ENCODE peak calls at places on chromosomes 7 and 10, in six cellular contexts. A, U, V, N, P and E are unnamed samples.

GRCh38 chr7:133282094-133282493 is 29.2 kb downstream of the EXOC4 start:
- DNase-seq in A (no peak), U (no peak), V (no peak), N (no peak), P (no peak), E (no peak)

GRCh38 chr7:34281260-34281659 is 375.9 kb downstream of the BMPER start:
- DNase-seq in A (no peak), U (peak; percentile 1), V (no peak), N (no peak), P (peak; percentile 13), E (no peak)

GRCh38 chr7:98034044-98035035 is 44.3 kb upstream of the OCM2 start:
- DNase-seq in A (peak; percentile 65), U (no peak), V (no peak), N (no peak), P (no peak), E (no peak)

GRCh38 chr10:13869295-13869664 is 282.5 kb downstream of the PRPF18 start:
- DNase-seq in A (no peak), U (no peak), V (no peak), N (no peak), P (no peak), E (no peak)

GRCh38 chr7:141754939-141755338 is 9.0 kb upstream of the TAS2R3 start:
- DNase-seq in A (no peak), U (peak; percentile 71), V (no peak), N (no peak), P (peak; percentile 46), E (no peak)

GRCh38 chr10:103845983-103846382 is 9.4 kb downstream of the SH3PXD2A start:
- DNase-seq in A (no peak), U (no peak), V (no peak), N (no peak), P (no peak), E (no peak)

GRCh38 chr7:300546-301290 is 10.7 kb downstream of the FOXL3 start:
- DNase-seq in A (no peak), U (no peak), V (no peak), N (no peak), P (no peak), E (no peak)

GRCh38 chr10:12333382-12334185 is 15.8 kb upstream of the CAMK1D start:
- DNase-seq in A (no peak), U (no peak), V (no peak), N (no peak), P (no peak), E (no peak)

GRCh38 chr7:9091282-9091681 is 657.9 kb downstream of the NXPH1 start:
- DNase-seq in A (no peak), U (peak; percentile 14), V (no peak), N (no peak), P (no peak), E (no peak)

GRCh38 chr10:86888585-86889381 is 68.6 kb downstream of the MMRN2 start:
- DNase-seq in A (no peak), U (peak; percentile 65), V (peak; percentile 44), N (peak; percentile 88), P (no peak), E (peak; percentile 38)

GRCh38 chr10:83617692-83618325 is 521.5 kb upstream of the GHITM start:
- DNase-seq in A (no peak), U (no peak), V (no peak), N (no peak), P (no peak), E (no peak)

GRCh38 chr10:90983940-90984549 is 63.2 kb upstream of the ANKRD1 start:
- DNase-seq in A (no peak), U (no peak), V (no peak), N (no peak), P (no peak), E (no peak)

GRCh38 chr7:73991522-73992103 is 36.4 kb upstream of the ELN start:
- DNase-seq in A (no peak), U (no peak), V (no peak), N (no peak), P (no peak), E (no peak)

GRCh38 chr7:4025694-4026615 is 656.1 kb upstream of the FOXK1 start:
- DNase-seq in A (no peak), U (no peak), V (no peak), N (no peak), P (no peak), E (no peak)

GRCh38 chr7:79453558-79454324 is at the start of gene MAGI2:
- DNase-seq in A (peak; percentile 77), U (no peak), V (no peak), N (no peak), P (peak; percentile 41), E (no peak)

GRCh38 chr10:88070080-88070880 is 206.9 kb downstream of the PTEN start:
- DNase-seq in A (no peak), U (no peak), V (no peak), N (peak; percentile 92), P (no peak), E (no peak)

GRCh38 chr10:72035488-72035887 is 52.9 kb downstream of the SPOCK2 start:
- DNase-seq in A (no peak), U (no peak), V (no peak), N (no peak), P (no peak), E (no peak)

GRCh38 chr7:26376208-26376917 is 84.7 kb downstream of the SNX10 start:
- DNase-seq in A (peak; percentile 95), U (no peak), V (peak; percentile 40), N (no peak), P (peak; percentile 23), E (peak; percentile 31)

GRCh38 chr7:30987178-30987577 is 23.4 kb downstream of the GHRHR start:
- DNase-seq in A (no peak), U (no peak), V (no peak), N (no peak), P (no peak), E (no peak)

GRCh38 chr7:32891800-32892520 is 400 bp upstream of the KBTBD2 start:
- DNase-seq in A (peak; percentile 95), U (peak; percentile 98), V (peak; percentile 71), N (peak; percentile 84), P (peak; percentile 97), E (peak; percentile 69)
- TF ChIP-seq POLR2A in A (no peak), U (peak; percentile 83), V (peak; percentile 85), N (peak; percentile 47), P (peak; percentile 85), E (peak; percentile 85)

DNA sequence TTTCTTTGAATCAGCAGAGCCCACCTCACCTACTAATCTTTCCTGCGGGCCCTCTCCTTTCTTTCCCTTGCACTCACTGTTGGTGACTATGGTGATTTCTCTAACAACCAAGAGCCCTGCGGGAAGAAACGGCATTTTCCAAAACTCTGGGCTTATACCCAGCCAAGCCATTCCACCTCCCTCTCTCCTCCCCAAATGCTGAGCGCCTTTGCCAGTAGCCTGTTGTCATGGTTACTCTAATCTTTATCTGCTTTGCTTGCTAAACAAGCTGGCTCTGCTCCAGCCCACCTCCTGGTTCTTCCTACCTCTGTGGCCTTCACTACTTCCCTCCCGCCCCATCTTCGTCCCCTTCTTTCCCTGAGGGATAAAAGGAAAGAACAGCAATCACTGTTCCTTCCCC is 86.7 kb downstream of the DGKI start:
- DNase-seq in A (no peak), U (no peak), V (no peak), N (no peak), P (no peak), E (no peak)
- TF ChIP-seq TAF1 in A (no peak), U (no peak), V (no peak), N (no peak), P (no peak), E (no peak)

DNA sequence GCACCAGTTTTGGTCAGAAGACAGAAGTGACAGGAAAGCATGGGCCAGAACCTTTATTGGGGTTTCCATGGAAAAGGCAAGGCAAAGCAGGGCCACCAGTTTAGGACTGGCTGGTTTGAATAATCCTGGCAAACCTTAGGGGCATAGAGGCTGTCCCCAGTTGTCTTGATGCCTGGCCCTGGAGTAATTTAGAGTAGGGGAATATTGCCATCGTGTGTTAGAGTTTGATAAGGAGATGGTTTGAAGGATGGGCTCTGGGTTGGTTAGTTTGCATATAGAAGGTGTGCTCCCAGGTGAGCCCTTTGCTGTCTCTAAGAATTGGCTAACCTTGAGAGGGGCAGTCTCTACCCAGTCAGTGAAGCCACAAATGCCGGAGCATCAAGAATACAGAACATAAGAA is 79.6 kb downstream of the ZNF777 start:
- DNase-seq in A (no peak), U (no peak), V (no peak), N (no peak), P (no peak), E (no peak)
- TF ChIP-seq POLR2AphosphoS5 in A (no peak), U (no peak), V (no peak), N (no peak), P (no peak), E (no peak)

GRCh38 chr7:155298834-155299538 is 1.3 kb downstream of the INSIG1 start:
- DNase-seq in A (peak; percentile 88), U (peak; percentile 93), V (peak; percentile 84), N (peak; percentile 92), P (no peak), E (peak; percentile 89)

GRCh38 chr7:155296006-155296787 is 1.5 kb upstream of the INSIG1 start:
- DNase-seq in A (no peak), U (peak; percentile 42), V (no peak), N (no peak), P (no peak), E (no peak)

GRCh38 chr7:155296788-155297516 is 726 bp upstream of the INSIG1 start:
- DNase-seq in A (peak; percentile 70), U (peak; percentile 86), V (peak; percentile 40), N (no peak), P (no peak), E (peak; percentile 52)

GRCh38 chr7:155298288-155298833 is 683 bp downstream of the INSIG1 start:
- DNase-seq in A (no peak), U (peak; percentile 44), V (no peak), N (no peak), P (no peak), E (no peak)

DNA sequence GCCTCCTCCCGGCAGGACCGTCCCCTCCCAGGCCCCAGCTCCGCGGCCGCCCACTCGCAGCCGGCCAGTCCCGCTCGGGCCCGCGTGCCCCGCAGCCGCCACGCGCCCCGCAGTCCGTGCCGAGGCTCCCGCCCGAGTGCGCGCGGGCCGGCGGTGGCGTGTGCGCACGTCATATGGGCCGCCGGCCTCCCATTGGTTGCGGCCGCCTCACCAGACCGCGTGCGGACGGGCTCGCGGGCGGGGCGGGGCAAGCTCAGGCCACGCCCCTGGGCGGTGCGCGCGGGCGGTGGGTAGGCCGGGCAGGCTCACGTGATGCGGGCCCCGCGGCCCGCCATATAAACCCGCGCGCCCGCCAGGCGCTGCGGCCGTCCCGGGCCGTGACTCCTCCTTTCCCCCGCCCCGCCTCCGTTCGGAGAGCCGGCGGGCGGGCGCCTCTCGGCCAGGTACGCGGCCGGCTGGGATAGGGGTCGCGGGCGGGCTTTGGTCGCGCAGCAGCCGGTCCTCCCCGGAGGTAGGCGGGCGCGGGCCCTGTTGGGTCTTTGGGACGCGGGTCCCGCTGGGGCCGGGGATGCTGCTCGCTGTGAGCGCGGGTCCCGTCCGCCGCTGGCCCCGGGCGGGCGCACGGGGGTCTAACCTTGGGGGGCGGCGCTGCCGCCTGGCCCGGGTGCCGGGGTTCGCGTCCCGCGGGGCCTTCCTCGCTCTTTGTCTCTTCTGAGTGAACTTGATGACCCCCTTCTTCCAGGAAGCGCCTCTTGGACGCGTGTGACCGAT is at the start of gene INSIG1:
- DNase-seq in A (peak; percentile 93), U (peak; percentile 97), V (peak; percentile 95), N (peak; percentile 62), P (no peak), E (peak; percentile 90)
- TF ChIP-seq POLR2A in A (peak; percentile 68), U (peak; percentile 81), V (peak; percentile 54), N (peak; percentile 91), P (no peak), E (peak; percentile 91)